ENCODE peak calls at places on chromosomes 3 and 15, in seven cellular contexts. V, P, S, J, N, T and L are unnamed samples.

GRCh38 chr3:53286727-53287412 is 31.0 kb upstream of the TKT start:
- DNase-seq in V (peak), P (peak), S (no peak), J (peak), N (no peak), T (no peak), L (no peak)

GRCh38 chr3:43086460-43087165 is 19.3 kb downstream of the POMGNT2 start:
- DNase-seq in V (no peak), P (peak), S (peak), J (no peak), N (no peak), T (peak), L (no peak)

GRCh38 chr3:15556512-15556911 is 35.0 kb upstream of the COLQ start:
- DNase-seq in V (no peak), P (no peak), S (no peak), J (no peak), N (no peak), T (no peak), L (no peak)

GRCh38 chr3:4656059-4656458 is 162.9 kb downstream of the ITPR1 start:
- DNase-seq in V (peak), P (peak), S (peak), J (peak), N (peak), T (peak), L (peak)

GRCh38 chr3:10093678-10094077 is 14.4 kb downstream of the FANCD2OS start:
- DNase-seq in V (no peak), P (no peak), S (no peak), J (no peak), N (no peak), T (no peak), L (no peak)

GRCh38 chr3:177262396-177262795 is 65.1 kb upstream of the TBL1XR1 start:
- DNase-seq in V (no peak), P (peak), S (no peak), J (peak), N (no peak), T (no peak), L (no peak)

GRCh38 chr3:171649282-171649681 is 161.0 kb downstream of the PLD1 start:
- DNase-seq in V (no peak), P (no peak), S (no peak), J (no peak), N (no peak), T (no peak), L (no peak)

GRCh38 chr3:105351821-105352220 is 14.9 kb upstream of the ALCAM start:
- DNase-seq in V (no peak), P (peak), S (peak), J (peak), N (no peak), T (no peak), L (no peak)

GRCh38 chr3:5692446-5692845 is 504.9 kb downstream of the EDEM1 start:
- DNase-seq in V (no peak), P (no peak), S (no peak), J (no peak), N (no peak), T (no peak), L (no peak)

GRCh38 chr15:31574761-31575160 is 248.1 kb downstream of the KLF13 start:
- DNase-seq in V (no peak), P (no peak), S (no peak), J (no peak), N (no peak), T (no peak), L (no peak)

GRCh38 chr15:99442268-99442897 is 123.4 kb upstream of the MEF2A start:
- DNase-seq in V (no peak), P (peak), S (peak), J (peak), N (no peak), T (peak), L (peak)

GRCh38 chr15:97961067-97961954 is 808 bp downstream of the ARRDC4 start:
- DNase-seq in V (peak), P (peak), S (peak), J (no peak), N (peak), T (peak), L (peak)

GRCh38 chr3:180278583-180279188 is 241.9 kb upstream of the PEX5L start:
- DNase-seq in V (no peak), P (no peak), S (no peak), J (no peak), N (no peak), T (no peak), L (no peak)

GRCh38 chr15:75531041-75531450 is 48.1 kb downstream of the PTPN9 start:
- DNase-seq in V (no peak), P (peak), S (no peak), J (peak), N (no peak), T (no peak), L (no peak)

GRCh38 chr3:52845691-52846426 is 11.0 kb upstream of the MUSTN1 start:
- DNase-seq in V (peak), P (no peak), S (no peak), J (no peak), N (no peak), T (no peak), L (no peak)

GRCh38 chr3:34012102-34012461 is 213.7 kb downstream of the PDCD6IP start:
- DNase-seq in V (no peak), P (peak), S (peak), J (peak), N (no peak), T (no peak), L (no peak)

GRCh38 chr3:12507871-12508281 is 23.6 kb downstream of the TSEN2 start:
- DNase-seq in V (no peak), P (peak), S (peak), J (peak), N (no peak), T (no peak), L (peak)

GRCh38 chr15:70647396-70647795 is 116.0 kb downstream of the UACA start:
- DNase-seq in V (no peak), P (no peak), S (no peak), J (no peak), N (no peak), T (no peak), L (no peak)

GRCh38 chr3:45437388-45437787 is 49.0 kb downstream of the LARS2 start:
- DNase-seq in V (no peak), P (peak), S (peak), J (no peak), N (no peak), T (no peak), L (no peak)

GRCh38 chr3:52536112-52536368 is 365 bp upstream of the UQCC5 start:
- DNase-seq in V (no peak), P (no peak), S (no peak), J (no peak), N (no peak), T (no peak), L (no peak)

GRCh38 chr15:92968926-92969664 is 69.0 kb downstream of the CHD2 start:
- DNase-seq in V (no peak), P (peak), S (peak), J (no peak), N (no peak), T (no peak), L (no peak)

GRCh38 chr3:27720899-27721716 is 1.0 kb downstream of the EOMES start:
- DNase-seq in V (peak), P (no peak), S (no peak), J (no peak), N (no peak), T (no peak), L (no peak)

GRCh38 chr3:142088522-142088921 is 60.8 kb downstream of the TFDP2 start:
- DNase-seq in V (no peak), P (peak), S (peak), J (no peak), N (no peak), T (no peak), L (no peak)

GRCh38 chr3:194518652-194519051 is 31.9 kb upstream of the ATP13A3 start:
- DNase-seq in V (no peak), P (peak), S (peak), J (peak), N (no peak), T (no peak), L (no peak)

GRCh38 chr3:151086484-151087456 is 1.3 kb downstream of the MED12L start:
- DNase-seq in V (peak), P (peak), S (peak), J (peak), N (peak), T (peak), L (peak)

GRCh38 chr15:29925227-29926082 is 103.2 kb upstream of the TJP1 start:
- DNase-seq in V (peak), P (peak), S (peak), J (peak), N (peak), T (peak), L (no peak)

GRCh38 chr3:37500518-37500917 is 326.1 kb upstream of the LRRFIP2 start:
- DNase-seq in V (no peak), P (no peak), S (no peak), J (no peak), N (no peak), T (no peak), L (peak)

GRCh38 chr15:92930776-92931175 is 30.7 kb downstream of the CHD2 start:
- DNase-seq in V (no peak), P (peak), S (peak), J (peak), N (no peak), T (no peak), L (no peak)

GRCh38 chr3:10375296-10376053 is 54.6 kb upstream of the SEC13 start:
- DNase-seq in V (no peak), P (no peak), S (no peak), J (no peak), N (no peak), T (no peak), L (no peak)

GRCh38 chr15:56460046-56460445 is 4.9 kb downstream of the MNS1 start:
- DNase-seq in V (no peak), P (no peak), S (no peak), J (no peak), N (no peak), T (no peak), L (no peak)

GRCh38 chr15:50675524-50676144 is 11.0 kb downstream of the TRPM7 start:
- DNase-seq in V (no peak), P (peak), S (peak), J (peak), N (no peak), T (no peak), L (no peak)

GRCh38 chr3:30112904-30113484 is 493.4 kb upstream of the TGFBR2 start:
- DNase-seq in V (no peak), P (peak), S (peak), J (peak), N (no peak), T (no peak), L (no peak)

GRCh38 chr3:124759666-124760401 is 29.6 kb downstream of the UMPS start:
- DNase-seq in V (no peak), P (no peak), S (peak), J (no peak), N (no peak), T (no peak), L (no peak)

GRCh38 chr3:81041331-81041730 is 720.1 kb downstream of the GBE1 start:
- DNase-seq in V (no peak), P (no peak), S (peak), J (no peak), N (no peak), T (no peak), L (no peak)